ENCODE peak calls at places on chromosomes 13 and 19, in eight cellular contexts. V is pancreas, F is trophoblast cell, M is hepatocyte, Y is mucosa of descending colon, P is adrenal gland, L is left ventricle myocardium inferior, D is aorta. O is an unnamed sample. For H3K36me3, the result is how much of the 10 kb centered on the place peaks cover.

GRCh38 chr13:101473458-101473857 is 21.0 kb downstream of the ITGBL1 start:
- DNase-seq in F (no peak), P (peak), D (no peak), L (peak), V (no peak), M (no peak), Y (no peak), O (no peak)

GRCh38 chr13:100751826-100752225 is 77.2 kb upstream of the TMTC4 start:
- DNase-seq in F (no peak), V (no peak), L (no peak), Y (no peak), M (no peak), D (no peak), P (no peak), O (no peak)

GRCh38 chr19:13037161-13037560 is 41.9 kb downstream of the NFIX start:
- DNase-seq in F (peak), P (no peak), Y (no peak), L (no peak), M (no peak), D (peak), V (no peak), O (no peak)

GRCh38 chr19:34269968-34270621 is 15.7 kb downstream of the GARRE1 start:
- DNase-seq in M (peak), V (peak), Y (peak), D (peak), L (peak), F (peak), P (peak), O (no peak)

GRCh38 chr13:21395953-21396352 is 63.1 kb downstream of the ZDHHC20 start:
- DNase-seq in M (no peak), L (no peak), F (no peak), P (no peak), D (no peak), Y (no peak), V (no peak), O (no peak)

GRCh38 chr19:19171821-19172532 is 1.9 kb upstream of the MEF2B start:
- DNase-seq in D (no peak), L (no peak), V (no peak), P (no peak), Y (no peak), M (peak), F (no peak), O (no peak)

GRCh38 chr13:21234537-21234936 is 58.1 kb downstream of the MRPL57 start:
- DNase-seq in V (no peak), M (peak), F (peak), L (no peak), D (no peak), P (no peak), Y (no peak), O (peak)

GRCh38 chr19:31127132-31127967 is 221.9 kb downstream of the TSHZ3 start:
- DNase-seq in P (no peak), F (no peak), L (no peak), V (no peak), D (no peak), M (peak), Y (peak), O (no peak)

GRCh38 chr13:20101467-20102316 is 59.2 kb downstream of the GJA3 start:
- DNase-seq in D (no peak), Y (no peak), M (no peak), L (no peak), V (no peak), F (no peak), P (no peak), O (no peak)

GRCh38 chr13:94710881-94711560 is 1.3 kb downstream of the SOX21 start:
- DNase-seq in Y (peak), V (no peak), M (peak), P (no peak), D (no peak), L (no peak), F (peak), O (peak)

GRCh38 chr13:19838726-19839342 is 24.6 kb downstream of the ZMYM5 start:
- DNase-seq in F (no peak), P (no peak), D (no peak), M (no peak), L (no peak), V (no peak), Y (no peak), O (no peak)

GRCh38 chr19:1400281-1401137 is 833 bp downstream of the GAMT start:
- DNase-seq in F (peak), D (peak), V (peak), P (peak), L (peak), Y (no peak), M (peak), O (peak)

GRCh38 chr19:18364826-18365528 is 21.0 kb upstream of the GDF15 start:
- DNase-seq in L (peak), Y (peak), M (peak), D (peak), V (peak), F (peak), P (peak), O (peak)

GRCh38 chr13:111537843-111538499 is 217.5 kb downstream of the TEX29 start:
- DNase-seq in P (no peak), M (no peak), V (no peak), L (no peak), F (no peak), Y (no peak), D (no peak), O (no peak)

GRCh38 chr13:60370343-60370742 is 26.7 kb upstream of the TDRD3 start:
- DNase-seq in Y (no peak), M (no peak), L (no peak), V (no peak), D (no peak), P (no peak), F (no peak), O (no peak)

GRCh38 chr13:28077231-28077630 is 23.1 kb downstream of the FLT3 start:
- DNase-seq in M (no peak), L (no peak), Y (no peak), D (no peak), P (no peak), V (no peak), F (no peak), O (no peak)

GRCh38 chr19:54151362-54152035 is 8.0 kb downstream of the LENG1 start:
- DNase-seq in L (no peak), V (no peak), M (no peak), D (no peak), Y (no peak), P (no peak), F (no peak), O (no peak)

GRCh38 chr19:15934332-15935078 is at the start of gene CYP4F11:
- DNase-seq in D (peak), F (no peak), Y (peak), L (peak), M (no peak), V (peak), P (peak), O (peak)

GRCh38 chr13:106500450-106500849 is 35.0 kb downstream of the EFNB2 start:
- DNase-seq in Y (no peak), F (no peak), V (no peak), P (no peak), L (no peak), D (no peak), M (no peak), O (no peak)

GRCh38 chr19:543912-544608 is at the start of gene GZMM:
- DNase-seq in P (no peak), L (no peak), M (no peak), V (no peak), D (no peak), F (no peak), Y (peak), O (no peak)

GRCh38 chr13:76868451-76868850 is 17.8 kb downstream of the KCTD12 start:
- DNase-seq in L (no peak), M (no peak), V (no peak), D (no peak), P (no peak), F (no peak), Y (no peak), O (no peak)

GRCh38 chr13:98025480-98026025 is 72.1 kb downstream of the IPO5 start:
- DNase-seq in V (no peak), Y (no peak), F (no peak), P (no peak), M (no peak), L (no peak), D (no peak), O (no peak)

GRCh38 chr19:32336259-32337111 is 8.9 kb upstream of the ZNF507 start:
- DNase-seq in D (no peak), M (peak), F (peak), P (no peak), L (peak), Y (no peak), V (no peak), O (peak)

GRCh38 chr13:73290844-73291243 is 232.0 kb downstream of the KLF5 start:
- DNase-seq in Y (no peak), M (no peak), D (no peak), L (no peak), F (peak), V (no peak), P (no peak), O (no peak)

GRCh38 chr13:112775791-112776279 is 86.0 kb downstream of the ATP11A start:
- DNase-seq in M (no peak), L (no peak), V (no peak), F (no peak), P (no peak), D (peak), Y (no peak), O (no peak)

GRCh38 chr13:110250258-110250891 is 56.6 kb downstream of the COL4A1 start:
- DNase-seq in D (peak), F (peak), M (no peak), P (peak), Y (no peak), V (no peak), L (peak), O (no peak)

GRCh38 chr19:46271488-46272197 is 25.2 kb upstream of the HIF3A start:
- DNase-seq in M (peak), L (no peak), Y (no peak), P (peak), V (no peak), F (peak), D (no peak), O (no peak)

GRCh38 chr13:102484329-102484728 is 82.5 kb upstream of the FGF14 start:
- DNase-seq in M (no peak), F (peak), D (no peak), Y (no peak), L (no peak), V (no peak), P (no peak), O (no peak)

GRCh38 chr13:62119739-62120700 is 704.4 kb upstream of the PCDH20 start:
- DNase-seq in P (no peak), D (no peak), V (no peak), Y (no peak), M (peak), L (no peak), F (peak), O (peak)

GRCh38 chr13:30047154-30047874 is 196.9 kb upstream of the UBL3 start:
- DNase-seq in V (no peak), M (no peak), D (no peak), P (no peak), L (no peak), F (no peak), Y (no peak), O (no peak)

DNA sequence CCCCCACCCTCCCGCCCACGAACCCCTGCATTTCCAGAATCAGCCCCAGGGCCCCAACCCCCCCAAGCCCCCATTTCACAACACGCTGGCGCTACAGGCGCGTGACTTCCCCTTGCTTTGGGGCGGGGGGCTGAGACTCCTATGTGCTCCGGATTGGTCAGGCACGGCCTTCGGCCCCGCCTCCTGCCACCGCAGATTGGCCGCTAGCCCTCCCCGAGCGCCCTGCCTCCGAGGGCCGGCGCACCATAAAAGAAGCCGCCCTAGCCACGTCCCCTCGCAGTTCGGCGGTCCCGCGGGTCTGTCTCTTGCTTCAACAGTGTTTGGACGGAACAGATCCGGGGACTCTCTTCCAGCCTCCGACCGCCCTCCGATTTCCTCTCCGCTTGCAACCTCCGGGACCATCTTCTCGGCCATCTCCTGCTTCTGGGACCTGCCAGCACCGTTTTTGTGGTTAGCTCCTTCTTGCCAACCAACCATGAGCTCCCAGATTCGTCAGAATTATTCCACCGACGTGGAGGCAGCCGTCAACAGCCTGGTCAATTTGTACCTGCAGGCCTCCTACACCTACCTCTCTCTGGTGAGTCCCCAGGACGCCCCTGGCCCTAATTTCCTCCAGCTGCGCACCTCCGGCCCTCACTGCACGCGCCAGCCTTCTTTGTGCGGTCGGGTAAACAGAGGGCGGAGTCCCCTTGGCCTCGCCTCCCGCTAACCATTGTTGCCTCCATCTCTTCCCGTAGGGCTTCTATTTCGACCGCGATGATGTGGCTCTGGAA is at the start of gene FTL:
- DNase-seq in M (peak), D (peak), F (peak), V (peak), L (peak), Y (peak), P (peak), O (peak)
- H3K36me3 ChIP-seq in M (under half), D (under half), F (under half), V (under half), L (under half), Y (under half), P (under half), O (under half)

GRCh38 chr19:43592800-43593350 is 3.1 kb downstream of the IRGQ start:
- DNase-seq in P (no peak), M (no peak), F (no peak), D (no peak), L (no peak), V (no peak), Y (no peak), O (no peak)

GRCh38 chr19:43589680-43590079 is 6.3 kb downstream of the IRGQ start:
- DNase-seq in D (no peak), Y (no peak), M (no peak), V (no peak), F (no peak), L (no peak), P (no peak), O (no peak)

GRCh38 chr19:43591904-43592772 is 3.8 kb downstream of the IRGQ start:
- DNase-seq in Y (no peak), P (no peak), M (no peak), F (no peak), V (no peak), L (no peak), D (peak), O (no peak)

GRCh38 chr19:43586346-43586745 is 9.6 kb downstream of the IRGQ start:
- DNase-seq in D (no peak), L (no peak), P (no peak), V (no peak), F (no peak), Y (no peak), M (no peak), O (no peak)

DNA sequence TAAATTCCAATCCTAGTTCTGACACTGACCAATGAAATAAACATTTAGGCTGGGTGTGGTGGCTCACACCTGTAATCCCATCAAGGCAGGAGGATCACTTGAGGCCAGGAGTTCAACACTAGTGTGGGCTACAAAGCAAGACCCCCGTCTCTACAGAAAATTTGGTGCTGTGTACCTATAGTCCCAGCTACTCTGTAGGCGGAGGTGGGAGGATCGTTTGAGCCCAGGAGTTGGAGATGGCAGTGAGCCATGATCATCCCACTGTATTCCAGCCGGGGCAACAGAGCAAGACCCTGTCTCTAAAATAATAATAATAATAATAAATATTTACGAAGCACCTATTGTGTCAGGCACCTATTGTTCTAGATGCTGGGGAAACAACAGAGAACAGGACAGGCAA is 6.7 kb downstream of the IRGQ start:
- DNase-seq in P (no peak), M (no peak), D (no peak), Y (no peak), F (no peak), L (no peak), V (no peak), O (no peak)
- H3K36me3 ChIP-seq in P (under half), M (under half), D (under half), Y (under half), F (under half), L (half or more), V (under half), O (under half)

GRCh38 chr19:38647966-38648788 is 728 bp downstream of the ACTN4 start:
- DNase-seq in Y (peak), V (peak), M (peak), P (no peak), F (no peak), L (no peak), D (no peak), O (peak)

GRCh38 chr19:38649305-38650179 is 2.1 kb downstream of the ACTN4 start:
- DNase-seq in P (peak), D (no peak), Y (peak), M (peak), L (no peak), F (no peak), V (peak), O (no peak)

GRCh38 chr19:38648789-38649304 is 1.4 kb downstream of the ACTN4 start:
- DNase-seq in D (no peak), F (no peak), V (no peak), Y (no peak), P (no peak), L (no peak), M (peak), O (no peak)

GRCh38 chr19:38644719-38645118 is 2.7 kb upstream of the ACTN4 start:
- DNase-seq in Y (peak), F (no peak), P (no peak), M (no peak), D (no peak), V (no peak), L (no peak), O (no peak)

DNA sequence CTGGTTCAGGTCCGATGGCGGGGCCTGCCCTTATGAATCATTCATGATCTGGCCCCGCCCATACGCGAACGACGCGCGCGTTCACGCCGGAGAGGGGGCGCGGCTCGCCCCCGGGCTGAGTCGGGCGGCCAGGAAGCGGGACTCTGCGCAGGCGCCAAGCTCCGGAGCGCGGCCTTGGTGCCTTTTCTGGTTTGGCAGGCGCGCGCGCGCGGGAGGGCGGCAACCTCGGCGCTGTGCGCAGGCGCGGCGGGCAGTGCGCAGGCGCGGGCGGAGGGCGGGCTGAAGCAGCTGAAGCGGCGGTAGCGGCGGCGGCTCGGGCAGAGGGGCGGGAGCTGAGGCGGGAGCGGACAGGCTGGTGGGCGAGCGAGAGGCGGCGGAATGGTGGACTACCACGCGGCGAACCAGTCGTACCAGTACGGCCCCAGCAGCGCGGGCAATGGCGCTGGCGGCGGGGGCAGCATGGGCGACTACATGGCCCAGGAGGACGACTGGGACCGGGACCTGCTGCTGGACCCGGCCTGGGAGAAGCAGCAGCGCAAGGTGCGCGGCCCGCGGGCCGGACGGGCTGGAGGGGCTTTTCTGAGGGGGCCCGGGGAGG is at the start of gene ACTN4:
- DNase-seq in L (peak), V (peak), F (peak), P (peak), M (peak), D (peak), Y (peak), O (peak)
- H3K36me3 ChIP-seq in L (under half), V (under half), F (under half), P (under half), M (under half), D (under half), Y (under half), O (under half)

GRCh38 chr13:75566658-75567057 is 17.1 kb downstream of the UCHL3 start:
- DNase-seq in V (no peak), L (no peak), P (no peak), D (no peak), M (peak), Y (no peak), F (peak), O (no peak)
- H3K36me3 ChIP-seq in V (under half), L (half or more), P (under half), D (under half), M (under half), Y (under half), F (under half), O (under half)

GRCh38 chr19:10110972-10111317 is 548 bp upstream of the P2RY11 start:
- DNase-seq in F (no peak), V (no peak), Y (no peak), L (no peak), D (no peak), P (no peak), M (no peak), O (no peak)
- H3K36me3 ChIP-seq in F (half or more), V (under half), Y (under half), L (half or more), D (under half), P (under half), M (under half), O (half or more)

DNA sequence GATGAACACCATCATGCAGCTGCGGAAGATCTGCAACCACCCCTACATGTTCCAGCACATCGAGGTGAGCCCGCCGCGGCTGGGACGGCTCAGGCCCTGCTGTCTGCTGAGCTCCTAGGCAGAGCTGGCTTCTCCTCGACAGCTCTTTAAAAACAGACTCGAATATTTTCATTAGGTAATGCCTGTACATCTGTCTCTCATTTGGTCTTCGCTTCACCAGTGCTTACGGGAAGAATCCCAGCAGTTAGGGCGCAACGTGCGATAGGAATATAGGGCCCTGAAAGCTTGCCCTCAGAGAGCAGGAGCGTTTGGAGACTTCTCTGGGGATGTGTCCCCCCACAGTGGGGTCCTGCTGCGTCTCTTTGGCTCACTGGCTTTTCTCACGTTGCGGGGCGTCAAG is 63.8 kb upstream of the LDLR start:
- DNase-seq in Y (no peak), M (no peak), L (no peak), P (no peak), V (no peak), F (no peak), D (no peak), O (no peak)
- H3K36me3 ChIP-seq in Y (under half), M (under half), L (half or more), P (under half), V (under half), F (half or more), D (under half), O (half or more)

O was measured in HAP-1.